ENCODE peak calls at places on chromosomes 1 and 21, in four cellular contexts. One of them, this sample, is unnamed.

GRCh38 chr1:244165021-244165420 is 113.9 kb downstream of the ZBTB18 start:
- DNase-seq in GM20000: no peak
- DNase-seq in fibroblast of the aortic adventitia: no peak
- DNase-seq in cardiac fibroblast: no peak
- DNase-seq in this sample: no peak

GRCh38 chr1:160261526-160261877 is 847 bp downstream of the DCAF8 start:
- DNase-seq in GM20000: peak; percentile 67
- DNase-seq in fibroblast of the aortic adventitia: peak; percentile 69
- DNase-seq in cardiac fibroblast: peak; percentile 68
- DNase-seq in this sample: peak; percentile 84

GRCh38 chr21:44785620-44786344 is 15.8 kb downstream of the UBE2G2 start:
- DNase-seq in GM20000: no peak
- DNase-seq in fibroblast of the aortic adventitia: peak; percentile 48
- DNase-seq in cardiac fibroblast: no peak
- DNase-seq in this sample: no peak

GRCh38 chr21:26169061-26169610 is 1.4 kb downstream of the APP start:
- DNase-seq in GM20000: peak; percentile 67
- DNase-seq in fibroblast of the aortic adventitia: peak; percentile 75
- DNase-seq in cardiac fibroblast: peak; percentile 79
- DNase-seq in this sample: peak; percentile 68

GRCh38 chr1:32609180-32609579 is 41.2 kb downstream of the ZBTB8OS start:
- DNase-seq in GM20000: no peak
- DNase-seq in fibroblast of the aortic adventitia: no peak
- DNase-seq in cardiac fibroblast: no peak
- DNase-seq in this sample: no peak

GRCh38 chr1:7633521-7634245 is 137.4 kb upstream of the VAMP3 start:
- DNase-seq in GM20000: no peak
- DNase-seq in fibroblast of the aortic adventitia: no peak
- DNase-seq in cardiac fibroblast: no peak
- DNase-seq in this sample: no peak

GRCh38 chr1:156387899-156388813 is 19.1 kb downstream of the RHBG start:
- DNase-seq in GM20000: no peak
- DNase-seq in fibroblast of the aortic adventitia: no peak
- DNase-seq in cardiac fibroblast: no peak
- DNase-seq in this sample: no peak

GRCh38 chr1:33719771-33720670 is 143.9 kb upstream of the HMGB4 start:
- DNase-seq in GM20000: no peak
- DNase-seq in fibroblast of the aortic adventitia: peak; percentile 67
- DNase-seq in cardiac fibroblast: peak; percentile 15
- DNase-seq in this sample: no peak

GRCh38 chr1:17603091-17603841 is 63.8 kb downstream of the ARHGEF10L start:
- DNase-seq in GM20000: no peak
- DNase-seq in fibroblast of the aortic adventitia: no peak
- DNase-seq in cardiac fibroblast: no peak
- DNase-seq in this sample: no peak

GRCh38 chr1:229271448-229272120 is 673 bp downstream of the RAB4A start:
- DNase-seq in GM20000: no peak
- DNase-seq in fibroblast of the aortic adventitia: peak; percentile 35
- DNase-seq in cardiac fibroblast: peak; percentile 32
- DNase-seq in this sample: peak; percentile 24
- TF ChIP-seq CTCF in GM20000: no peak
- TF ChIP-seq CTCF in fibroblast of the aortic adventitia: no peak
- TF ChIP-seq CTCF in cardiac fibroblast: no peak
- TF ChIP-seq CTCF in this sample: no peak

GRCh38 chr1:222555992-222556615 is 8.2 kb upstream of the HHIPL2 start:
- DNase-seq in GM20000: no peak
- DNase-seq in fibroblast of the aortic adventitia: no peak
- DNase-seq in cardiac fibroblast: no peak
- DNase-seq in this sample: no peak

GRCh38 chr1:222557148-222557547 is 9.2 kb upstream of the HHIPL2 start:
- DNase-seq in GM20000: no peak
- DNase-seq in fibroblast of the aortic adventitia: peak; percentile 9
- DNase-seq in cardiac fibroblast: no peak
- DNase-seq in this sample: no peak

GRCh38 chr1:222557574-222557973 is 9.7 kb upstream of the HHIPL2 start:
- DNase-seq in GM20000: no peak
- DNase-seq in fibroblast of the aortic adventitia: no peak
- DNase-seq in cardiac fibroblast: no peak
- DNase-seq in this sample: no peak

GRCh38 chr1:222561656-222562055 is 13.8 kb upstream of the HHIPL2 start:
- DNase-seq in GM20000: no peak
- DNase-seq in fibroblast of the aortic adventitia: no peak
- DNase-seq in cardiac fibroblast: no peak
- DNase-seq in this sample: no peak
- TF ChIP-seq CTCF in GM20000: no peak
- TF ChIP-seq CTCF in fibroblast of the aortic adventitia: no peak
- TF ChIP-seq CTCF in cardiac fibroblast: peak; percentile 2
- TF ChIP-seq CTCF in this sample: peak; percentile 7

DNA sequence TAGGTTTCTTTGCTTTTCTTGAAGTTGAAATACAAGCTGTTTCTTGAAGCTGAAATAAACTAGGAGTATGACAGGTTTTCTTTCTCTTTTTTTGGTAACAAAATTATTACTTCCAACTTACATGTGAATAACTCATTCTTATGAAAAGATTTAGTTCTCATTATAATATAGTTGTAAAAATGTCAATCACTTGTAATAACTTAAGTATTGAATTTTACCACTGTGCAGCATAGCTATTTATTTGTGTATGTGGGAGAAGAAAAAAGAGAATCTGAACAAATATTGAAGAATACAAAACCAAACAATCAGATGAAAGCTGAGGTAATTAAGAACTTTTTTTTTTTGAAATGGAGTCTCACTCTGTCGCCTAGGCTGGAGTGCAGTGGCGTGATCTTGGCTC is 11.1 kb downstream of the CLIC4 start:
- DNase-seq in GM20000: no peak
- DNase-seq in fibroblast of the aortic adventitia: no peak
- DNase-seq in cardiac fibroblast: no peak
- DNase-seq in this sample: no peak
- TF ChIP-seq CTCF in GM20000: no peak
- TF ChIP-seq CTCF in fibroblast of the aortic adventitia: no peak
- TF ChIP-seq CTCF in cardiac fibroblast: no peak
- TF ChIP-seq CTCF in this sample: no peak

GRCh38 chr1:218817747-218818146 is 355.9 kb upstream of the LYPLAL1 start:
- DNase-seq in GM20000: no peak
- DNase-seq in fibroblast of the aortic adventitia: peak; percentile 35
- DNase-seq in cardiac fibroblast: peak; percentile 13
- DNase-seq in this sample: no peak
- TF ChIP-seq CTCF in GM20000: no peak
- TF ChIP-seq CTCF in fibroblast of the aortic adventitia: no peak
- TF ChIP-seq CTCF in cardiac fibroblast: no peak
- TF ChIP-seq CTCF in this sample: no peak

GRCh38 chr1:187924252-187924651 is 1095.5 kb downstream of the PLA2G4A start:
- DNase-seq in GM20000: no peak
- DNase-seq in fibroblast of the aortic adventitia: no peak
- DNase-seq in cardiac fibroblast: no peak
- DNase-seq in this sample: no peak
- TF ChIP-seq CTCF in GM20000: no peak
- TF ChIP-seq CTCF in fibroblast of the aortic adventitia: no peak
- TF ChIP-seq CTCF in cardiac fibroblast: no peak
- TF ChIP-seq CTCF in this sample: no peak

GRCh38 chr1:232274999-232275706 is 354.8 kb downstream of the SIPA1L2 start:
- DNase-seq in GM20000: no peak
- DNase-seq in fibroblast of the aortic adventitia: no peak
- DNase-seq in cardiac fibroblast: no peak
- DNase-seq in this sample: no peak
- TF ChIP-seq CTCF in GM20000: no peak
- TF ChIP-seq CTCF in fibroblast of the aortic adventitia: no peak
- TF ChIP-seq CTCF in cardiac fibroblast: no peak
- TF ChIP-seq CTCF in this sample: no peak